ENCODE peak calls at places on chromosomes 3 and 15, in five cellular contexts. W, P, D, A and M are unnamed samples.
A peak's percentile ranks its signal among the peaks of the same experiment; 100 is the strongest.

GRCh38 chr3:109284071-109284470 is 32.2 kb downstream of the DPPA2 start:
- DNase-seq in A (no peak), W (no peak), D (no peak), P (no peak), M (no peak)

GRCh38 chr15:65819563-65819960 is 27.5 kb upstream of the DENND4A start:
- DNase-seq in P (no peak), D (no peak), W (peak; percentile 59), A (peak; percentile 45), M (no peak)

GRCh38 chr15:46080018-46080417 is 445.2 kb downstream of the SQOR start:
- DNase-seq in W (no peak), P (no peak), A (no peak), D (no peak), M (no peak)

GRCh38 chr3:104279617-104280016 is 1087.1 kb upstream of the ALCAM start:
- DNase-seq in P (no peak), A (no peak), W (no peak), D (no peak), M (no peak)

GRCh38 chr15:94177112-94177511 is 54.2 kb upstream of the MCTP2 start:
- DNase-seq in P (no peak), W (no peak), D (no peak), A (no peak), M (no peak)

GRCh38 chr15:87648278-87648677 is 608.3 kb downstream of the NTRK3 start:
- DNase-seq in P (peak; percentile 57), W (no peak), D (no peak), A (no peak), M (no peak)

GRCh38 chr15:69910511-69910910 is 187.2 kb downstream of the TLE3 start:
- DNase-seq in W (no peak), D (no peak), A (no peak), P (no peak), M (no peak)

GRCh38 chr15:68234060-68234459 is 4.5 kb upstream of the CLN6 start:
- DNase-seq in A (no peak), W (no peak), P (no peak), D (peak; percentile 40), M (no peak)

GRCh38 chr3:49412632-49413337 is 562 bp downstream of the TCTA start:
- DNase-seq in D (no peak), W (no peak), P (no peak), A (no peak), M (no peak)

GRCh38 chr3:87867001-87867400 is 191.8 kb downstream of the CGGBP1 start:
- DNase-seq in D (no peak), A (no peak), W (no peak), P (no peak), M (no peak)

GRCh38 chr15:54566654-54567053 is 588.4 kb downstream of the UNC13C start:
- DNase-seq in W (no peak), A (no peak), P (no peak), D (no peak), M (no peak)

GRCh38 chr3:48208088-48208487 is 15.2 kb upstream of the CAMP start:
- DNase-seq in W (no peak), P (no peak), D (no peak), A (no peak), M (no peak)

GRCh38 chr3:128006471-128007424 is 45.5 kb upstream of the SEC61A1 start:
- DNase-seq in D (peak; percentile 72), P (no peak), A (no peak), W (no peak), M (no peak)

GRCh38 chr3:156217674-156218352 is 97.4 kb downstream of the KCNAB1 start:
- DNase-seq in P (no peak), W (no peak), A (no peak), D (no peak), M (no peak)

GRCh38 chr3:32384938-32385337 is 6.7 kb upstream of the CMTM7 start:
- DNase-seq in D (no peak), A (no peak), W (no peak), P (no peak), M (no peak)

GRCh38 chr3:184031187-184031792 is at the start of gene HTR3D:
- DNase-seq in W (no peak), D (no peak), P (no peak), A (no peak), M (no peak)

DNA sequence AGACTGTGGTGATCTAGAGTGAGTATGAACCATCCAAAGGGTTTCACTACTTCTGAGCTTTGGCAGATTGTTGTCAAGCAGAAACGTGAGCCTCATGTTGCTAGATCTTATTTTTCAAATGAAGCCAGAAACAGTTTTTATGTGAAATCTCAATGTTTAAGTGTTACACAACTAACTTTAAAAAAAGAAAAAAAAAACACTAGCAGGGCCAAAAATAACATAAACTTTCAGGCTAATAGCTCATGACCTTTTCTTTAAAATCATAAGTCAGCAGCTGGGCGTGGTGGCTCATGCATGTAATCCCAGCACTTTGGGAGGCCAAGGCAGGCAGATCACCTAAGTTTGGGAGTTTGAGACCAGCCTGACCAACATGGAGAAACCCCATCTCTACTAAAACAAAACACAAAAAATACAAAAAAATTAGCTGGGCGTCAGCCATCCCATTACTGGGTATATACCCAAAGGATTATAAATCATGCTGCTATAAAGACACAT is 2.0 kb upstream of the HTR3D start:
- DNase-seq in W (no peak), P (no peak), D (no peak), A (no peak), M (no peak)
- TF ChIP-seq KDM1A in W (no peak), P (no peak), D (no peak), A (no peak), M (no peak)

DNA sequence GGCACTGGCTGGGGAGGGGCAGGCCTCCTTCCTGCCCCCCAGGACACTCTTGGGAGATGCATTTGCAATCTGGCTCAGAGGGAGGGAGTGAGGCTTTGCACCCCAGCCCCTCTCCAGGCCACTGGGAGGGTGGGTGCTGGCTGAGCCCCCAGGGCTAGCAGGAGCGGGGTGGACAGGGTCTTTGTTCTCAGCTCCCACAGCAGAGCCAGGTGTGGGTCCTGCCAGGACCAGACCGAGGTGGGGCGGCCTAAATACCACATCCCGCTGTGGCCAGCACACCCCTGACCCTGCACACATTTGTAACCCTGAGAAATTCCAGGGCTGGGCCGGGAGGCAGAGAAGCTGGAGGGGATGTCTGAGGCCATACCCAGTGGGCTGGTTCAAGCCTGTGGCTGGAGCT is 41.0 kb downstream of the STARD5 start:
- DNase-seq in A (no peak), D (no peak), P (no peak), W (no peak), M (no peak)
- H3K4me1 ChIP-seq in A (no peaks in the 10 kb centered on the region), D (no peaks in the 10 kb centered on the region), P (no peaks in the 10 kb centered on the region), W (no peaks in the 10 kb centered on the region), M (peaks cover 30% of the 10 kb centered on the region)

GRCh38 chr3:11602886-11603285 is 40.8 kb downstream of the VGLL4 start:
- DNase-seq in P (no peak), W (no peak), D (no peak), A (no peak), M (no peak)

GRCh38 chr3:11602441-11602840 is 41.3 kb downstream of the VGLL4 start:
- DNase-seq in W (no peak), P (no peak), D (no peak), A (no peak), M (no peak)

GRCh38 chr3:11603628-11604027 is 40.1 kb downstream of the VGLL4 start:
- DNase-seq in A (no peak), P (peak; percentile 25), W (no peak), D (no peak), M (no peak)

GRCh38 chr3:11601446-11602241 is 42.1 kb downstream of the VGLL4 start:
- DNase-seq in P (no peak), W (no peak), A (no peak), D (no peak), M (peak; percentile 47)

DNA sequence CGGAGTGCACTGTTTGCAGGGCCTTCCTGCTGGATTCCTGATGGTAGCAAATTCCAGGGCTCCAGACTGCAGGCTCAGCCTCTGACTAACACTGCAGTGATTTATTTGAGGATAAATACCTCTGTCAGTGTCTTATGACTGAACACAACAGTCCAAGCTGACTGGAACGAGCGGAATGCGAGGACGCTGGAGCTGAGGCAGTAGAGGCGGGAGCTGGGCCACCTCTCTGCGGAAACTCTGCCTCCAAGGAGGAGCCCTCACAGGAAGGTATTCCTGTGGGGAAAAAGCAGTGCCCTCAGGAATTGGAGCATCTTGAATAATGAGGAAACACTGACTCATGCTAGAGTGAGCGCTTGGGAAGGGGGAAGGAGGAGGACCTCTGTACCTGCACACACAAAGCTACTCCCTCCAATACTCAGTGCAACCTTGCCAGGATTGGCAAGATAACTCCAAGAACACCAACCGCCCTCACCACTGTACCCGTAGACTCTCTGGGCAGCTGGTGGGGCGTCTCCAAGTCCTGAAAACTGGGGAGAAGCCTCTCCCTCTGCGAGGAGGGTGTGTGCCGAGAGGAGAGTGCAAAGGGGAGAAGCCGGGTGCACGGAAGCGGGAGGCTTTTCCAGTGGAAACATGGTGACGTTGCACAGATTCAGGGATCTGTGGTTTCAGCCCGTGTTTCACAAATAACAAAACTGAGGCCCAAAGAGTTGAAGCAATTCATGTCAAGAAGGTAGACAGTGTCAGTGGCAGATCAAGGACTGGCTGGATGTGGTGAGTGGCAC is 43.0 kb downstream of the VGLL4 start:
- DNase-seq in A (peak; percentile 84), D (no peak), P (peak; percentile 93), W (no peak), M (no peak)
- TF ChIP-seq KDM1A in A (no peak), D (no peak), P (no peak), W (no peak), M (no peak)

GRCh38 chr15:31367021-31367729 is 40.5 kb downstream of the KLF13 start:
- DNase-seq in A (no peak), D (no peak), W (no peak), P (no peak), M (no peak)

GRCh38 chr15:31364301-31365031 is 37.8 kb downstream of the KLF13 start:
- DNase-seq in A (no peak), D (no peak), W (peak; percentile 38), P (no peak), M (no peak)

GRCh38 chr15:31365655-31366127 is 39.1 kb downstream of the KLF13 start:
- DNase-seq in D (peak; percentile 78), P (no peak), A (no peak), W (peak; percentile 86), M (no peak)

GRCh38 chr15:31366169-31366734 is 39.6 kb downstream of the KLF13 start:
- DNase-seq in P (no peak), W (peak; percentile 20), D (no peak), A (no peak), M (no peak)

DNA sequence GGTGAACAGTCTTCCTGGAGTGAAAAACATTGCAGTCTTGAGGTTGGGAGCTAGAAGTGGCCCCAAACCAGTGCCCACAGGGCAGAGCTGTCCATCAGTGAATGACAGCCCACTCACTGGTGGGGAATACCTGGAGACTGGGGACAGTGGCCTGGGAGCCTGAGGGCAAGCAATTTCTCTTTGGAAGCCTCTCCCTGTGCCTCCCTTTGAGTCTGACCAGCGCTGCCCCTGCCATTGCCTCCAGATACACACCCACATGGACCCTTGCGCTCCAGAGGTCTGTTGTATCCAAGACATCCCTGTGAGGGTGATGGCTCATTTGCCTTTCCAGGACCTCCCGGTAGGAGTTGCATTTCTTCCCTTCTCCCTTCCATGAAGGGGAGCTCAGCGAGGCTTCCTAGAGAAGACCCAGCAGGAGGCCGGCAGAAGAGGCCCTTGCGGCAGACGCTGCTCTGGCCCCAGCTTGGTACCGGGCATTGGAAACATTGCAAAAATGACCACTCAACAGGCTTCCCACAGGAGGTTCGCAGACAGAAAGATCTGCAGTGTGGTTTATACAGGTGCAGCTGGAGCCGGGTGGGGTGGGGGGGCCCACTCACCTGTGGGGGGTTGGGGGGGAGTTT is 38.5 kb downstream of the KLF13 start:
- DNase-seq in W (no peak), A (no peak), P (no peak), D (no peak), M (no peak)
- H3K4me1 ChIP-seq in W (peaks cover 52% of the 10 kb centered on the region), A (no peaks in the 10 kb centered on the region), P (peaks cover 14% of the 10 kb centered on the region), D (peaks cover 43% of the 10 kb centered on the region), M (peaks cover 80% of the 10 kb centered on the region)